ENCODE peak calls at places on chromosomes 5 and 9, in four cellular contexts. One of them, this sample, is unnamed.
A peak's percentile ranks its signal among the peaks of the same experiment; 100 is the strongest.

GRCh38 chr5:89071101-89071940 is 188.3 kb upstream of the MEF2C start:
- DNase-seq in chondrocyte: no peak
- DNase-seq in fibroblast of lung: no peak
- DNase-seq in BE2C: no peak
- DNase-seq in this sample: no peak

GRCh38 chr5:16666861-16667481 is 50.2 kb upstream of the RETREG1 start:
- DNase-seq in chondrocyte: no peak
- DNase-seq in fibroblast of lung: peak; percentile 48
- DNase-seq in BE2C: peak; percentile 77
- DNase-seq in this sample: no peak

GRCh38 chr9:112719696-112720095 is 1.8 kb upstream of the INIP start:
- DNase-seq in chondrocyte: no peak
- DNase-seq in fibroblast of lung: no peak
- DNase-seq in BE2C: no peak
- DNase-seq in this sample: no peak

GRCh38 chr5:1448511-1449011 is 3.3 kb upstream of the SLC6A3 start:
- DNase-seq in chondrocyte: no peak
- DNase-seq in fibroblast of lung: no peak
- DNase-seq in BE2C: no peak
- DNase-seq in this sample: no peak

GRCh38 chr9:113918697-113919390 is 42.7 kb downstream of the ZNF618 start:
- DNase-seq in chondrocyte: no peak
- DNase-seq in fibroblast of lung: no peak
- DNase-seq in BE2C: no peak
- DNase-seq in this sample: no peak

GRCh38 chr5:91229031-91229623 is 154.0 kb downstream of the ARRDC3 start:
- DNase-seq in chondrocyte: no peak
- DNase-seq in fibroblast of lung: no peak
- DNase-seq in BE2C: no peak
- DNase-seq in this sample: no peak

GRCh38 chr5:172168311-172168710 is 19.7 kb downstream of the STK10 start:
- DNase-seq in chondrocyte: no peak
- DNase-seq in fibroblast of lung: no peak
- DNase-seq in BE2C: no peak
- DNase-seq in this sample: no peak

GRCh38 chr5:40652441-40653220 is 27.1 kb upstream of the PTGER4 start:
- DNase-seq in chondrocyte: no peak
- DNase-seq in fibroblast of lung: no peak
- DNase-seq in BE2C: no peak
- DNase-seq in this sample: no peak

GRCh38 chr9:126630458-126631237 is 16.9 kb downstream of the LMX1B start:
- DNase-seq in chondrocyte: no peak
- DNase-seq in fibroblast of lung: no peak
- DNase-seq in BE2C: peak; percentile 60
- DNase-seq in this sample: no peak

GRCh38 chr9:13857521-13857920 is 456.4 kb downstream of the NFIB start:
- DNase-seq in chondrocyte: no peak
- DNase-seq in fibroblast of lung: peak; percentile 52
- DNase-seq in BE2C: no peak
- DNase-seq in this sample: no peak

GRCh38 chr9:12604154-12604825 is 88.9 kb upstream of the TYRP1 start:
- DNase-seq in chondrocyte: no peak
- DNase-seq in fibroblast of lung: peak; percentile 31
- DNase-seq in BE2C: no peak
- DNase-seq in this sample: no peak

GRCh38 chr9:136260936-136261472 is 15.4 kb upstream of the QSOX2 start:
- DNase-seq in chondrocyte: no peak
- DNase-seq in fibroblast of lung: no peak
- DNase-seq in BE2C: no peak
- DNase-seq in this sample: no peak

GRCh38 chr9:75198436-75198835 is 110.1 kb downstream of the OSTF1 start:
- DNase-seq in chondrocyte: no peak
- DNase-seq in fibroblast of lung: no peak
- DNase-seq in BE2C: peak; percentile 29
- DNase-seq in this sample: peak; percentile 23

GRCh38 chr9:115985657-115986056 is 167.9 kb upstream of the PAPPA start:
- DNase-seq in chondrocyte: no peak
- DNase-seq in fibroblast of lung: peak; percentile 49
- DNase-seq in BE2C: no peak
- DNase-seq in this sample: no peak

GRCh38 chr5:137923856-137924255 is 34.6 kb downstream of the PKD2L2 start:
- DNase-seq in chondrocyte: no peak
- DNase-seq in fibroblast of lung: peak; percentile 31
- DNase-seq in BE2C: no peak
- DNase-seq in this sample: no peak

GRCh38 chr9:68780377-68780707 is 75.3 kb downstream of the PIP5K1B start:
- DNase-seq in chondrocyte: no peak
- DNase-seq in fibroblast of lung: no peak
- DNase-seq in BE2C: no peak
- DNase-seq in this sample: no peak

GRCh38 chr5:61532983-61533382 is 200.9 kb downstream of the ZSWIM6 start:
- DNase-seq in chondrocyte: no peak
- DNase-seq in fibroblast of lung: no peak
- DNase-seq in BE2C: no peak
- DNase-seq in this sample: no peak

GRCh38 chr5:88876714-88877113 is 6.3 kb downstream of the MEF2C start:
- DNase-seq in chondrocyte: no peak
- DNase-seq in fibroblast of lung: no peak
- DNase-seq in BE2C: no peak
- DNase-seq in this sample: no peak

GRCh38 chr9:124001445-124001799 is 10.1 kb upstream of the LHX2 start:
- DNase-seq in chondrocyte: no peak
- DNase-seq in fibroblast of lung: no peak
- DNase-seq in BE2C: no peak
- DNase-seq in this sample: no peak

GRCh38 chr5:94245608-94246007 is 372.8 kb downstream of the KIAA0825 start:
- DNase-seq in chondrocyte: no peak
- DNase-seq in fibroblast of lung: peak; percentile 30
- DNase-seq in BE2C: no peak
- DNase-seq in this sample: no peak